ENCODE peak calls at places on chromosomes 6 and 20, in nine cellular contexts. R is astrocyte; U is hepatocyte; K is aorta; G is CD8-positive, alpha-beta memory T cell; Y is neural progenitor cell; B is choroid plexus epithelial cell; J is lower leg skin; Z is breast epithelium. F is an unnamed sample.

GRCh38 chr20:41287327-41287726 is 30.2 kb downstream of the ZHX3 start:
- DNase-seq in R (peak; percentile 92), U (no peak), K (no peak), G (no peak), Y (no peak), B (peak; percentile 86), J (no peak), Z (no peak), F (no peak)

GRCh38 chr6:33118525-33119123 is 42.8 kb downstream of the HLA-DPB1 start:
- DNase-seq in R (peak; percentile 8), U (peak; percentile 69), K (no peak), G (no peak), Y (peak; percentile 57), B (peak; percentile 69), J (no peak), Z (no peak), F (peak; percentile 68)

GRCh38 chr6:46985943-46986342 is 56.2 kb downstream of the ADGRF1 start:
- DNase-seq in R (peak; percentile 28), U (no peak), K (no peak), G (no peak), Y (no peak), B (peak; percentile 35), J (no peak), Z (no peak), F (no peak)

GRCh38 chr6:40583694-40584093 is 3.5 kb downstream of the LRFN2 start:
- DNase-seq in R (no peak), U (no peak), K (no peak), G (no peak), Y (no peak), B (no peak), J (no peak), Z (no peak), F (no peak)

GRCh38 chr6:158316022-158316421 is 3.8 kb downstream of the TULP4 start:
- DNase-seq in R (peak; percentile 48), U (no peak), K (no peak), G (no peak), Y (no peak), B (peak; percentile 38), J (no peak), Z (no peak), F (no peak)

GRCh38 chr20:18719426-18719825 is 94.2 kb upstream of the SCP2D1 start:
- DNase-seq in R (peak; percentile 67), U (no peak), K (no peak), G (no peak), Y (no peak), B (peak; percentile 58), J (no peak), Z (no peak), F (no peak)

GRCh38 chr6:149482542-149483261 is 2.1 kb downstream of the ZC3H12D start:
- DNase-seq in R (no peak), U (no peak), K (no peak), G (no peak), Y (no peak), B (no peak), J (no peak), Z (no peak), F (peak; percentile 40)

GRCh38 chr6:26743941-26744699 is 84.6 kb upstream of the ZNF322 start:
- DNase-seq in R (no peak), U (no peak), K (no peak), G (no peak), Y (peak; percentile 41), B (no peak), J (no peak), Z (no peak), F (no peak)

GRCh38 chr6:110811187-110811586 is 4.1 kb downstream of the CDK19 start:
- DNase-seq in R (no peak), U (no peak), K (no peak), G (no peak), Y (no peak), B (no peak), J (no peak), Z (no peak), F (no peak)

GRCh38 chr20:23234311-23235078 is 116.1 kb upstream of the NXT1 start:
- DNase-seq in R (no peak), U (no peak), K (no peak), G (no peak), Y (no peak), B (peak; percentile 68), J (no peak), Z (no peak), F (no peak)

GRCh38 chr6:153790048-153790447 is 249.0 kb upstream of the OPRM1 start:
- DNase-seq in R (peak; percentile 86), U (peak; percentile 54), K (peak; percentile 60), G (no peak), Y (no peak), B (peak; percentile 99), J (peak; percentile 20), Z (no peak), F (no peak)

GRCh38 chr20:24432057-24432456 is 37.4 kb upstream of the SYNDIG1 start:
- DNase-seq in R (no peak), U (peak; percentile 68), K (no peak), G (no peak), Y (peak; percentile 51), B (no peak), J (no peak), Z (no peak), F (no peak)

GRCh38 chr6:54916858-54917257 is 70.3 kb downstream of the FAM83B start:
- DNase-seq in R (no peak), U (peak; percentile 9), K (no peak), G (no peak), Y (no peak), B (no peak), J (no peak), Z (no peak), F (no peak)

GRCh38 chr6:132364675-132365074 is 36.6 kb downstream of the MOXD1 start:
- DNase-seq in R (no peak), U (no peak), K (no peak), G (no peak), Y (no peak), B (no peak), J (no peak), Z (no peak), F (no peak)

GRCh38 chr6:36840471-36841461 is 1.5 kb upstream of the CPNE5 start:
- DNase-seq in R (no peak), U (peak; percentile 38), K (peak; percentile 58), G (peak; percentile 52), Y (peak; percentile 55), B (no peak), J (no peak), Z (no peak), F (no peak)

GRCh38 chr6:97411610-97412009 is 128.6 kb upstream of the MMS22L start:
- DNase-seq in R (no peak), U (no peak), K (no peak), G (no peak), Y (no peak), B (no peak), J (no peak), Z (no peak), F (no peak)

GRCh38 chr6:12657884-12658283 is 58.7 kb upstream of the PHACTR1 start:
- DNase-seq in R (no peak), U (no peak), K (no peak), G (no peak), Y (no peak), B (no peak), J (no peak), Z (no peak), F (no peak)
- H3K4me3 ChIP-seq in R (no peak overlapping the region), U (no peak overlapping the region), K (no peak overlapping the region), G (no peak overlapping the region), Y (no peak overlapping the region), B (no peak overlapping the region), J (no peak overlapping the region), Z (no peak overlapping the region), F (no peak overlapping the region)

GRCh38 chr6:129209355-129209754 is 326.4 kb downstream of the LAMA2 start:
- DNase-seq in R (no peak), U (no peak), K (no peak), G (no peak), Y (no peak), B (peak; percentile 81), J (no peak), Z (no peak), F (no peak)

GRCh38 chr6:129208415-129209034 is 325.6 kb downstream of the LAMA2 start:
- DNase-seq in R (no peak), U (no peak), K (no peak), G (no peak), Y (no peak), B (no peak), J (no peak), Z (no peak), F (no peak)

GRCh38 chr6:129210684-129211083 is 327.7 kb downstream of the LAMA2 start:
- DNase-seq in R (no peak), U (no peak), K (no peak), G (no peak), Y (no peak), B (no peak), J (no peak), Z (no peak), F (no peak)

GRCh38 chr6:129206761-129207330 is 323.9 kb downstream of the LAMA2 start:
- DNase-seq in R (no peak), U (no peak), K (no peak), G (no peak), Y (no peak), B (no peak), J (no peak), Z (no peak), F (no peak)

GRCh38 chr6:129207832-129208231 is 324.9 kb downstream of the LAMA2 start:
- DNase-seq in R (no peak), U (no peak), K (no peak), G (no peak), Y (no peak), B (no peak), J (no peak), Z (no peak), F (no peak)
- H3K4me3 ChIP-seq in R (no peak overlapping the region), U (no peak overlapping the region), K (no peak overlapping the region), G (no peak overlapping the region), Y (no peak overlapping the region), B (no peak overlapping the region), J (no peak overlapping the region), Z (no peak overlapping the region), F (no peak overlapping the region)

GRCh38 chr6:106186714-106187113 is 100.6 kb downstream of the PRDM1 start:
- DNase-seq in R (no peak), U (no peak), K (no peak), G (no peak), Y (no peak), B (no peak), J (no peak), Z (no peak), F (no peak)
- H3K4me3 ChIP-seq in R (no peak overlapping the region), U (no peak overlapping the region), K (no peak overlapping the region), G (no peak overlapping the region), Y (no peak overlapping the region), B (no peak overlapping the region), J (no peak overlapping the region), Z (no peak overlapping the region), F (no peak overlapping the region)

DNA sequence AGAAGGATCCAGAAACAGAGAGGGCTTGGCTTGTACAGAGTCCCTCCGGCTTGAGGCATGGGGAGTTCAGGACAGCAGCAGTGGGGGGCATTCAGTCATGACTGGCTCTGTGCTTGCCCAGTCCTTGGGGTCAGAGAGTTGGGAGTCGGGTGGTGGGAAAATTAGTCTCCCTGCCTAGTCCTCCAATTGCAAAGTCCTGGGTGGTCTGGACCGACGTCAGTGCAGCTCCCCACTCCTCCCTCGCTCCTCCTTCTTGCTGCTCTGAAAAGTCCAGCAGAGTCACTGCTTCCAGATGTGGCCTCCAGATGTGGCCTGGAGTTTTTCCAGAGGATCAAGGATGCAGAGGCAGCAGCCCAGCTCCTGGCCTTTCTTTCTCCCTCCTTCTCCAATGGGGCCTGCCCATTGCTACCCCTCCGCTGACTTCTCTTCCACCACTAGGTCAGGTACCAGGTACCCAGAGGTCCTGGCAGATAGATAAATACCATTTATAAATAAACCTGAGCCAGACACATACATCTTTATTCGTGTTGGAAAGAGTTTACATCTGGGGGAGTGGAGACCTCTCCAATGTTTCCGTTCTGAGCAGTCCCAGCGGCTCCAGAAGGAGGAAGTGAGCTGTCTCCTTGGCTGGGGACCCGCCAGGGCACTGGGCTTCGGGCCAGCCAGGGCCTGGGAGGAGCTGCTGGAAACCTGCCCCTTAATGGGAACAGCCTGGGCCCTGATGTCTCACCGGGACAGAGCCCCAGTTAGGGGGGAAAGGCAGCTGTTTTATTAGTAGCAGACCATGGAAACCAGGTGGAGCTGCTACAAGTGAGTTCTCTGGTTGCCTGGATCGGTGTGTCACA is 49.0 kb upstream of the RNF24 start:
- DNase-seq in R (peak; percentile 86), U (peak; percentile 86), K (peak; percentile 95), G (no peak), Y (peak; percentile 20), B (peak; percentile 91), J (peak; percentile 85), Z (peak; percentile 82), F (no peak)
- H3K4me3 ChIP-seq in R (no peak overlapping the region), U (no peak overlapping the region), K (no peak overlapping the region), G (no peak overlapping the region), Y (no peak overlapping the region), B (no peak overlapping the region), J (no peak overlapping the region), Z (peak overlapping the region; percentile 13), F (no peak overlapping the region)